ENCODE peak calls at places on chromosomes 1 and 21, in nine cellular contexts. A is amygdala; T is stimulated activated CD4-positive, alpha-beta T cell treated with anti-CD3 and anti-CD28 coated beads, Interleukin-15, amount 100 ng/mL, for 1 hour; Y is HEK293T; H is pons; N is AG09309; J is Karpas-422; M is cardiac septum; S is brain pericyte. U is an unnamed sample.

GRCh38 chr1:224565611-224566406 is 50.3 kb upstream of the CNIH3 start:
- DNase-seq in A (no peak), T (no peak), Y (no peak), H (no peak), N (no peak), J (no peak), M (no peak), S (peak), U (no peak)

GRCh38 chr1:42003433-42003832 is 84.7 kb upstream of the HIVEP3 start:
- DNase-seq in A (no peak), T (no peak), Y (no peak), H (no peak), N (no peak), J (no peak), M (no peak), S (no peak), U (no peak)

GRCh38 chr1:155196893-155197638 is 10.6 kb downstream of the THBS3 start:
- DNase-seq in A (no peak), T (no peak), Y (no peak), H (no peak), N (no peak), J (no peak), M (peak), S (no peak), U (no peak)

GRCh38 chr1:235442788-235443429 is 61.3 kb downstream of the B3GALNT2 start:
- DNase-seq in A (no peak), T (no peak), Y (no peak), H (no peak), N (peak), J (no peak), M (no peak), S (no peak), U (peak)

GRCh38 chr1:58162952-58163550 is 383.5 kb downstream of the OMA1 start:
- DNase-seq in A (no peak), T (no peak), Y (peak), H (peak), N (peak), J (peak), M (no peak), S (no peak), U (peak)

GRCh38 chr1:198778049-198778448 is 139.2 kb downstream of the PTPRC start:
- DNase-seq in A (no peak), T (no peak), Y (peak), H (no peak), N (no peak), J (no peak), M (peak), S (no peak), U (no peak)

GRCh38 chr1:117815105-117815812 is 114.2 kb downstream of the GDAP2 start:
- DNase-seq in A (no peak), T (no peak), Y (no peak), H (no peak), N (no peak), J (no peak), M (no peak), S (no peak), U (no peak)

GRCh38 chr1:46494910-46495309 is 5.3 kb downstream of the DMBX1 start:
- DNase-seq in A (no peak), T (no peak), Y (no peak), H (no peak), N (no peak), J (no peak), M (no peak), S (no peak), U (no peak)

GRCh38 chr1:24077278-24077978 is 34.5 kb downstream of the MYOM3 start:
- DNase-seq in A (no peak), T (no peak), Y (no peak), H (no peak), N (no peak), J (no peak), M (no peak), S (no peak), U (no peak)

GRCh38 chr21:21750124-21750825 is 752.1 kb downstream of the NCAM2 start:
- DNase-seq in A (no peak), T (no peak), Y (no peak), H (no peak), N (no peak), J (no peak), M (no peak), S (no peak), U (peak)

GRCh38 chr1:23020731-23021130 is 1.5 kb downstream of the KDM1A start:
- DNase-seq in A (no peak), T (no peak), Y (no peak), H (peak), N (no peak), J (peak), M (no peak), S (no peak), U (no peak)

GRCh38 chr21:31354604-31355443 is 10.8 kb upstream of the TIAM1 start:
- DNase-seq in A (no peak), T (peak), Y (no peak), H (no peak), N (peak), J (no peak), M (no peak), S (no peak), U (no peak)

GRCh38 chr1:7387053-7387861 is 383.8 kb upstream of the VAMP3 start:
- DNase-seq in A (no peak), T (no peak), Y (no peak), H (no peak), N (no peak), J (no peak), M (peak), S (no peak), U (no peak)

GRCh38 chr1:67149179-67149770 is 14.5 kb upstream of the C1orf141 start:
- DNase-seq in A (peak), T (no peak), Y (peak), H (peak), N (peak), J (peak), M (no peak), S (peak), U (peak)

GRCh38 chr1:67146539-67146938 is 11.8 kb upstream of the C1orf141 start:
- DNase-seq in A (no peak), T (no peak), Y (no peak), H (no peak), N (no peak), J (no peak), M (no peak), S (no peak), U (no peak)

GRCh38 chr1:12636098-12636950 is 7.6 kb upstream of the AADACL4 start:
- DNase-seq in A (no peak), T (no peak), Y (no peak), H (no peak), N (no peak), J (no peak), M (peak), S (no peak), U (no peak)

GRCh38 chr21:18041012-18041411 is 203.6 kb upstream of the CHODL start:
- DNase-seq in A (no peak), T (no peak), Y (peak), H (peak), N (no peak), J (peak), M (no peak), S (no peak), U (peak)

GRCh38 chr1:156495401-156496140 is 5.0 kb downstream of the MEF2D start:
- DNase-seq in A (no peak), T (no peak), Y (no peak), H (no peak), N (no peak), J (no peak), M (peak), S (no peak), U (no peak)

GRCh38 chr1:236394905-236395779 is 1.1 kb downstream of the EDARADD start:
- DNase-seq in A (no peak), T (peak), Y (peak), H (no peak), N (no peak), J (no peak), M (no peak), S (no peak), U (no peak)